ENCODE peak calls at places on chromosomes 4 and X, in six cellular contexts. L, V, G, S, B and N are unnamed samples.

GRCh38 chrX:110414679-110415439 is 56.2 kb downstream of the RTL9 start:
- DNase-seq in G (no peak), L (peak; percentile 77), B (no peak), S (no peak), V (no peak), N (no peak)

GRCh38 chrX:41064028-41064427 is 21.2 kb upstream of the USP9X start:
- DNase-seq in G (no peak), S (no peak), L (peak; percentile 55), B (no peak), V (no peak), N (no peak)

GRCh38 chr4:82718067-82718935 is 80.3 kb downstream of the SCD5 start:
- DNase-seq in V (no peak), L (no peak), B (no peak), G (peak; percentile 92), S (no peak), N (no peak)

GRCh38 chr4:48247878-48248558 is 21.6 kb downstream of the TEC start:
- DNase-seq in V (no peak), L (no peak), G (no peak), S (no peak), B (no peak), N (no peak)

GRCh38 chr4:133150643-133151300 is 1.7 kb downstream of the PCDH10 start:
- DNase-seq in V (peak; percentile 5), S (peak; percentile 14), B (peak; percentile 58), G (no peak), L (no peak), N (no peak)

GRCh38 chr4:7902101-7902553 is 37.5 kb downstream of the AFAP1 start:
- DNase-seq in L (no peak), V (no peak), G (no peak), B (no peak), S (no peak), N (no peak)

GRCh38 chr4:153458969-153459368 is 7.2 kb upstream of the TMEM131L start:
- DNase-seq in B (no peak), V (no peak), L (no peak), S (no peak), G (no peak), N (no peak)

GRCh38 chr4:7620814-7621176 is 186.1 kb upstream of the PSAPL1 start:
- DNase-seq in G (no peak), S (no peak), V (no peak), L (no peak), B (no peak), N (no peak)

GRCh38 chr4:171721937-171722336 is 91.3 kb upstream of the GALNTL6 start:
- DNase-seq in G (no peak), B (no peak), L (no peak), V (no peak), S (no peak), N (no peak)

GRCh38 chrX:113950081-113950678 is 633.7 kb upstream of the HTR2C start:
- DNase-seq in G (no peak), B (no peak), S (no peak), L (no peak), V (no peak), N (no peak)

GRCh38 chrX:44093431-44093830 is 120.2 kb upstream of the NDP start:
- DNase-seq in B (no peak), G (no peak), S (no peak), V (no peak), L (no peak), N (peak; percentile 2)

GRCh38 chr4:147773261-147774184 is 41.6 kb downstream of the ARHGAP10 start:
- DNase-seq in S (no peak), G (no peak), L (peak; percentile 78), B (peak; percentile 68), V (no peak), N (no peak)

GRCh38 chr4:176810481-176811249 is 17.9 kb upstream of the VEGFC start:
- DNase-seq in S (no peak), L (no peak), V (no peak), B (peak; percentile 73), G (no peak), N (no peak)

GRCh38 chrX:154516655-154517100 is 646 bp upstream of the FAM3A start:
- DNase-seq in G (peak; percentile 84), V (no peak), L (peak; percentile 54), S (no peak), B (peak; percentile 64), N (no peak)

GRCh38 chr4:125115941-125116340 is 198.8 kb upstream of the FAT4 start:
- DNase-seq in B (no peak), G (no peak), V (no peak), L (peak; percentile 94), S (peak; percentile 34), N (no peak)

GRCh38 chr4:169618286-169618685 is 2.1 kb upstream of the CLCN3 start:
- DNase-seq in S (no peak), V (no peak), L (peak; percentile 41), B (peak; percentile 37), G (no peak), N (no peak)

GRCh38 chrX:120795301-120795700 is 80.4 kb downstream of the CT47B1 start:
- DNase-seq in G (no peak), B (peak; percentile 26), L (no peak), V (no peak), S (no peak), N (no peak)

GRCh38 chr4:168152837-168153500 is 60.6 kb downstream of the ANXA10 start:
- DNase-seq in V (no peak), L (no peak), B (no peak), G (no peak), S (no peak), N (no peak)
- TF ChIP-seq POLR2A in V (no peak), L (no peak), B (no peak), G (no peak), S (no peak), N (no peak)

GRCh38 chr4:20159516-20159915 is 92.2 kb upstream of the SLIT2 start:
- DNase-seq in S (no peak), B (no peak), L (no peak), V (no peak), G (no peak), N (no peak)
- H3K27ac ChIP-seq in S (no peak overlapping the region), B (no peak overlapping the region), L (no peak overlapping the region), V (no peak overlapping the region), G (no peak overlapping the region), N (no peak overlapping the region)

GRCh38 chrX:7147978-7148824 is at the start of gene PUDP:
- DNase-seq in B (peak; percentile 77), S (peak; percentile 78), V (peak; percentile 81), G (peak; percentile 89), L (peak; percentile 83), N (no peak)
- TF ChIP-seq POLR2A in B (peak; percentile 64), S (peak; percentile 28), V (peak; percentile 45), G (peak; percentile 65), L (peak; percentile 48), N (no peak)

GRCh38 chr4:94304365-94304971 is 38.2 kb downstream of the HPGDS start:
- DNase-seq in S (peak; percentile 38), L (peak; percentile 42), B (peak; percentile 66), V (no peak), G (no peak), N (no peak)

GRCh38 chr4:94298725-94299252 is 43.8 kb downstream of the HPGDS start:
- DNase-seq in V (no peak), B (no peak), G (no peak), L (no peak), S (no peak), N (no peak)
- H3K27ac ChIP-seq in V (no peak overlapping the region), B (no peak overlapping the region), G (no peak overlapping the region), L (no peak overlapping the region), S (no peak overlapping the region), N (no peak overlapping the region)